ENCODE peak calls at places on chromosomes 6 and 20, in nine cellular contexts. One of them, this sample, is unnamed.

GRCh38 chr6:45843848-45844521 is 171.7 kb downstream of the CLIC5 start:
- DNase-seq in IMR-90: no peak
- DNase-seq in dorsolateral prefrontal cortex: no peak
- DNase-seq in cardiac muscle cell: peak
- DNase-seq in glutamatergic neuron: no peak
- DNase-seq in left ventricle myocardium inferior: no peak
- DNase-seq in transverse colon: no peak
- DNase-seq in fibroblast of the aortic adventitia: peak
- DNase-seq in foreskin keratinocyte: no peak
- DNase-seq in this sample: no peak

GRCh38 chr6:135261872-135262725 is 81.0 kb downstream of the MYB start:
- DNase-seq in cardiac muscle cell: peak
- DNase-seq in fibroblast of the aortic adventitia: peak
- DNase-seq in transverse colon: no peak
- DNase-seq in glutamatergic neuron: no peak
- DNase-seq in foreskin keratinocyte: no peak
- DNase-seq in dorsolateral prefrontal cortex: no peak
- DNase-seq in IMR-90: no peak
- DNase-seq in left ventricle myocardium inferior: no peak
- DNase-seq in this sample: no peak

GRCh38 chr6:109458774-109459531 is 3.4 kb upstream of the MICAL1 start:
- DNase-seq in left ventricle myocardium inferior: no peak
- DNase-seq in dorsolateral prefrontal cortex: no peak
- DNase-seq in transverse colon: no peak
- DNase-seq in foreskin keratinocyte: no peak
- DNase-seq in cardiac muscle cell: no peak
- DNase-seq in glutamatergic neuron: no peak
- DNase-seq in IMR-90: no peak
- DNase-seq in fibroblast of the aortic adventitia: no peak
- DNase-seq in this sample: no peak

GRCh38 chr20:47985092-47985850 is 200.0 kb upstream of the SULF2 start:
- DNase-seq in dorsolateral prefrontal cortex: no peak
- DNase-seq in fibroblast of the aortic adventitia: no peak
- DNase-seq in IMR-90: peak
- DNase-seq in cardiac muscle cell: peak
- DNase-seq in transverse colon: no peak
- DNase-seq in left ventricle myocardium inferior: no peak
- DNase-seq in glutamatergic neuron: no peak
- DNase-seq in foreskin keratinocyte: no peak
- DNase-seq in this sample: no peak

GRCh38 chr20:1326031-1326930 is 2.7 kb downstream of the SDCBP2 start:
- DNase-seq in transverse colon: peak
- DNase-seq in IMR-90: peak
- DNase-seq in foreskin keratinocyte: no peak
- DNase-seq in fibroblast of the aortic adventitia: peak
- DNase-seq in dorsolateral prefrontal cortex: no peak
- DNase-seq in cardiac muscle cell: peak
- DNase-seq in glutamatergic neuron: no peak
- DNase-seq in left ventricle myocardium inferior: peak
- DNase-seq in this sample: peak

GRCh38 chr6:21163110-21163837 is 430.3 kb upstream of the SOX4 start:
- DNase-seq in transverse colon: no peak
- DNase-seq in cardiac muscle cell: peak
- DNase-seq in dorsolateral prefrontal cortex: no peak
- DNase-seq in left ventricle myocardium inferior: no peak
- DNase-seq in glutamatergic neuron: no peak
- DNase-seq in foreskin keratinocyte: no peak
- DNase-seq in IMR-90: peak
- DNase-seq in fibroblast of the aortic adventitia: peak
- DNase-seq in this sample: peak

GRCh38 chr20:35994994-35995453 is 26.6 kb downstream of the CNBD2 start:
- DNase-seq in dorsolateral prefrontal cortex: peak
- DNase-seq in IMR-90: peak
- DNase-seq in cardiac muscle cell: peak
- DNase-seq in transverse colon: peak
- DNase-seq in glutamatergic neuron: peak
- DNase-seq in fibroblast of the aortic adventitia: peak
- DNase-seq in foreskin keratinocyte: no peak
- DNase-seq in left ventricle myocardium inferior: peak
- DNase-seq in this sample: peak

GRCh38 chr6:154650351-154650750 is 82.9 kb upstream of the SCAF8 start:
- DNase-seq in dorsolateral prefrontal cortex: no peak
- DNase-seq in left ventricle myocardium inferior: no peak
- DNase-seq in IMR-90: no peak
- DNase-seq in transverse colon: no peak
- DNase-seq in fibroblast of the aortic adventitia: peak
- DNase-seq in cardiac muscle cell: peak
- DNase-seq in foreskin keratinocyte: no peak
- DNase-seq in glutamatergic neuron: no peak
- DNase-seq in this sample: no peak

GRCh38 chr20:61536671-61537070 is 284.6 kb downstream of the CDH4 start:
- DNase-seq in IMR-90: no peak
- DNase-seq in glutamatergic neuron: no peak
- DNase-seq in left ventricle myocardium inferior: no peak
- DNase-seq in fibroblast of the aortic adventitia: no peak
- DNase-seq in foreskin keratinocyte: no peak
- DNase-seq in transverse colon: no peak
- DNase-seq in cardiac muscle cell: no peak
- DNase-seq in dorsolateral prefrontal cortex: no peak
- DNase-seq in this sample: no peak

DNA sequence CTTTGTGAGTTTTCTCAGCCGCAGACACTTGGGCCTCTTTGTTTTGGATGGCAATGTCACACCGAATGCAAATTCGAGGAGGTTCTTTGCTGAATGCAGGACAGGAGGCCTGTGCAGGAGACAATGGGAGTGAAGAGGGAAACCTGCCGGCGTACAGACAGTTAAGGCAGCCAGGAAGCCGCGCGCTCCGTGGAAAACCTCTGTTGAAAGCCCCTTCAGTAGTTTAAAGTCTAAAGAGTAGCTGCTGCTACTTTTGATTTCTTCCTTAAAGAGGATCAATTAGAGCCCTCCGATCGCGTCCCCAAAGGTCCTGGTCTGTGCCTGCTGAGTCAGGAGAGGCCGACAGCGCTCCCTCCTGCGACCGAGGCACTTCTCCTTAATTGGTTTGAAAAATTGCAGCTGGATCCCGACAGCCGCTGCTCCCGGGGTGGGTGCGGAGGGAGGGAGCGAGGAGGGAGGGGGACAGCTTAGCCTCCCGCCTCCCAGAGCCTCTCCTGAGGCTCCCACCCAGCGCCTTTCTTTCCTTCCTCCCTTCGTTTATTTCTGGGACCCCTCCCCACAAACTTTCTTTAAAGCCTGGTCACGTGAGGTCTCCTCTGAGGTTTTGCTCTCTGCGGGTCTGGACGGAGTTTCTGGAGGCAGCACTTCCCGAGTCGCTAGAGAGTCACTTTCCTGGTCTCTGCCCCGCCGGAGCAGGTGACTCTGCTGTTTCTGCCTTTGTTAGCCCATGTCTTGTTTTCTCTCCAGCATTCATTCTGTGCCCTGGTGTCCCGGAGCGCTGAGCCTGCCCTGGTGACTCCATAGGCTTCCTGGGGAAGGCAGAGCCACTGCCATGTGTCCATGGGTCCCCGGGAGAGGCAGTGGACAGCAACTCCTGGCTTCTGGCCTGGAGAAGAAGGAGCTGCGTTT is 22.3 kb upstream of the RPP40 start:
- DNase-seq in glutamatergic neuron: peak
- DNase-seq in dorsolateral prefrontal cortex: no peak
- DNase-seq in foreskin keratinocyte: no peak
- DNase-seq in fibroblast of the aortic adventitia: peak
- DNase-seq in transverse colon: peak
- DNase-seq in cardiac muscle cell: peak
- DNase-seq in IMR-90: peak
- DNase-seq in left ventricle myocardium inferior: peak
- DNase-seq in this sample: peak
- TF ChIP-seq CTCF in glutamatergic neuron: no peak
- TF ChIP-seq CTCF in dorsolateral prefrontal cortex: no peak
- TF ChIP-seq CTCF in foreskin keratinocyte: peak
- TF ChIP-seq CTCF in fibroblast of the aortic adventitia: peak
- TF ChIP-seq CTCF in transverse colon: no peak
- TF ChIP-seq CTCF in cardiac muscle cell: peak
- TF ChIP-seq CTCF in IMR-90: no peak
- TF ChIP-seq CTCF in left ventricle myocardium inferior: peak
- TF ChIP-seq CTCF in this sample: no peak

GRCh38 chr6:32432050-32432450 is 7.6 kb upstream of the HLA-DRA start:
- DNase-seq in transverse colon: no peak
- DNase-seq in glutamatergic neuron: no peak
- DNase-seq in fibroblast of the aortic adventitia: peak
- DNase-seq in IMR-90: peak
- DNase-seq in cardiac muscle cell: peak
- DNase-seq in foreskin keratinocyte: no peak
- DNase-seq in left ventricle myocardium inferior: no peak
- DNase-seq in dorsolateral prefrontal cortex: no peak
- DNase-seq in this sample: peak
- TF ChIP-seq CTCF in transverse colon: peak
- TF ChIP-seq CTCF in glutamatergic neuron: peak
- TF ChIP-seq CTCF in fibroblast of the aortic adventitia: peak
- TF ChIP-seq CTCF in IMR-90: peak
- TF ChIP-seq CTCF in cardiac muscle cell: peak
- TF ChIP-seq CTCF in foreskin keratinocyte: peak
- TF ChIP-seq CTCF in left ventricle myocardium inferior: peak
- TF ChIP-seq CTCF in dorsolateral prefrontal cortex: peak
- TF ChIP-seq CTCF in this sample: peak

GRCh38 chr20:50625986-50626677 is 65.2 kb downstream of the RIPOR3 start:
- DNase-seq in left ventricle myocardium inferior: peak
- DNase-seq in transverse colon: peak
- DNase-seq in cardiac muscle cell: peak
- DNase-seq in IMR-90: peak
- DNase-seq in fibroblast of the aortic adventitia: peak
- DNase-seq in dorsolateral prefrontal cortex: no peak
- DNase-seq in foreskin keratinocyte: no peak
- DNase-seq in glutamatergic neuron: peak
- DNase-seq in this sample: peak
- TF ChIP-seq CTCF in left ventricle myocardium inferior: peak
- TF ChIP-seq CTCF in transverse colon: peak
- TF ChIP-seq CTCF in cardiac muscle cell: peak
- TF ChIP-seq CTCF in IMR-90: peak
- TF ChIP-seq CTCF in fibroblast of the aortic adventitia: peak
- TF ChIP-seq CTCF in dorsolateral prefrontal cortex: peak
- TF ChIP-seq CTCF in foreskin keratinocyte: peak
- TF ChIP-seq CTCF in glutamatergic neuron: peak
- TF ChIP-seq CTCF in this sample: peak

GRCh38 chr6:723540-723939 is 30.6 kb upstream of the EXOC2 start:
- DNase-seq in IMR-90: no peak
- DNase-seq in fibroblast of the aortic adventitia: no peak
- DNase-seq in cardiac muscle cell: no peak
- DNase-seq in transverse colon: no peak
- DNase-seq in foreskin keratinocyte: no peak
- DNase-seq in glutamatergic neuron: no peak
- DNase-seq in dorsolateral prefrontal cortex: no peak
- DNase-seq in left ventricle myocardium inferior: no peak
- DNase-seq in this sample: no peak
- TF ChIP-seq CTCF in IMR-90: no peak
- TF ChIP-seq CTCF in fibroblast of the aortic adventitia: peak
- TF ChIP-seq CTCF in cardiac muscle cell: peak
- TF ChIP-seq CTCF in transverse colon: no peak
- TF ChIP-seq CTCF in foreskin keratinocyte: no peak
- TF ChIP-seq CTCF in glutamatergic neuron: peak
- TF ChIP-seq CTCF in dorsolateral prefrontal cortex: no peak
- TF ChIP-seq CTCF in left ventricle myocardium inferior: no peak
- TF ChIP-seq CTCF in this sample: peak

GRCh38 chr6:160979063-160979708 is 12.4 kb upstream of the MAP3K4 start:
- DNase-seq in fibroblast of the aortic adventitia: peak
- DNase-seq in IMR-90: peak
- DNase-seq in foreskin keratinocyte: no peak
- DNase-seq in glutamatergic neuron: no peak
- DNase-seq in transverse colon: no peak
- DNase-seq in dorsolateral prefrontal cortex: no peak
- DNase-seq in left ventricle myocardium inferior: no peak
- DNase-seq in cardiac muscle cell: peak
- DNase-seq in this sample: peak
- TF ChIP-seq CTCF in fibroblast of the aortic adventitia: peak
- TF ChIP-seq CTCF in IMR-90: peak
- TF ChIP-seq CTCF in foreskin keratinocyte: no peak
- TF ChIP-seq CTCF in glutamatergic neuron: no peak
- TF ChIP-seq CTCF in transverse colon: no peak
- TF ChIP-seq CTCF in dorsolateral prefrontal cortex: no peak
- TF ChIP-seq CTCF in left ventricle myocardium inferior: no peak
- TF ChIP-seq CTCF in cardiac muscle cell: no peak
- TF ChIP-seq CTCF in this sample: peak

GRCh38 chr6:22343864-22344263 is 47.0 kb upstream of the PRL start:
- DNase-seq in IMR-90: no peak
- DNase-seq in fibroblast of the aortic adventitia: no peak
- DNase-seq in foreskin keratinocyte: no peak
- DNase-seq in dorsolateral prefrontal cortex: no peak
- DNase-seq in transverse colon: no peak
- DNase-seq in glutamatergic neuron: no peak
- DNase-seq in left ventricle myocardium inferior: no peak
- DNase-seq in cardiac muscle cell: no peak
- DNase-seq in this sample: no peak
- TF ChIP-seq CTCF in IMR-90: peak
- TF ChIP-seq CTCF in fibroblast of the aortic adventitia: no peak
- TF ChIP-seq CTCF in foreskin keratinocyte: peak
- TF ChIP-seq CTCF in dorsolateral prefrontal cortex: no peak
- TF ChIP-seq CTCF in transverse colon: no peak
- TF ChIP-seq CTCF in glutamatergic neuron: no peak
- TF ChIP-seq CTCF in left ventricle myocardium inferior: no peak
- TF ChIP-seq CTCF in cardiac muscle cell: no peak
- TF ChIP-seq CTCF in this sample: peak

GRCh38 chr6:16184129-16184528 is 54.3 kb upstream of the GMPR start:
- DNase-seq in cardiac muscle cell: peak
- DNase-seq in fibroblast of the aortic adventitia: peak
- DNase-seq in IMR-90: peak
- DNase-seq in transverse colon: peak
- DNase-seq in glutamatergic neuron: no peak
- DNase-seq in dorsolateral prefrontal cortex: no peak
- DNase-seq in foreskin keratinocyte: no peak
- DNase-seq in left ventricle myocardium inferior: no peak
- DNase-seq in this sample: no peak
- TF ChIP-seq CTCF in cardiac muscle cell: peak
- TF ChIP-seq CTCF in fibroblast of the aortic adventitia: peak
- TF ChIP-seq CTCF in IMR-90: peak
- TF ChIP-seq CTCF in transverse colon: no peak
- TF ChIP-seq CTCF in glutamatergic neuron: no peak
- TF ChIP-seq CTCF in dorsolateral prefrontal cortex: no peak
- TF ChIP-seq CTCF in foreskin keratinocyte: peak
- TF ChIP-seq CTCF in left ventricle myocardium inferior: peak
- TF ChIP-seq CTCF in this sample: no peak

DNA sequence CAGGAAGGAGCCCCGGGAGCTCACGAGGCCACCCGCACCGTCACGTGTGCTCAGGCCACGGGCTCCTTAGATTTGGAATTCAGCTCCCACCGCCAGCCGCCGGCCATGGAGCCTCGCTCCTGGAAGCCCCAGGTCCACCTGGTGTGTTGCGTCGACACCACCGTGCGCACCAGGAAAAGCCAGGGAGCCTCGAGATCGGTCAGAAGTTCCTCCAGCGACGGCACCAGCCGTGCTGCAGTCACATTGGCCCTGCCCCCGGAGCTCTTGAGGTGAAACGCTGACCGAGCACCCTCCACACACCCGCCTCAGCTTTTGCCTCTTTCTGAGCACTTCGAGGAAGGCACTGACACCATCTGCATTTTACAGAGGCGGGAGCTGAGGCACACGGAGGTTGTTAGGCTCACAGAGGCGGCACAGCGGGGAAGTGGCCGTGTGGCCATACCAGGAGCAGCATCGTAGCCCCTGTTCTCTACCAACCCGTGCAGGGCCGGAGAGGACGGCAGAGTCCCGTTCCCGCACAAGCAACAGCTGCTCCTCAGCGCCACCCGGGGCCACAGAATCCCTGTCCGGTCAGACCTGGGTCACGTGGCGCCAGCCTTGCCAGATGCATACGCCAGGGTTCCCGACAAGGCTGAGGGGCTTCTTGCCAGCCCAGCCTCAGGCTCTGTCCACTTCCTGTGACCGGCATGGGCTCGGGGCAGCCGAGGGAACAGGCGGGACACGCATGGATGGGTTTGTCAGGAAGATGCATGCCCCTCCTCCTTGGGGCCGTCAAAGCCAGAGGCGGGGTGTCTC is 7.6 kb downstream of the NKAIN4 start:
- DNase-seq in cardiac muscle cell: no peak
- DNase-seq in left ventricle myocardium inferior: no peak
- DNase-seq in transverse colon: no peak
- DNase-seq in dorsolateral prefrontal cortex: no peak
- DNase-seq in glutamatergic neuron: no peak
- DNase-seq in fibroblast of the aortic adventitia: no peak
- DNase-seq in IMR-90: no peak
- DNase-seq in foreskin keratinocyte: no peak
- DNase-seq in this sample: no peak
- TF ChIP-seq CTCF in cardiac muscle cell: no peak
- TF ChIP-seq CTCF in left ventricle myocardium inferior: no peak
- TF ChIP-seq CTCF in transverse colon: no peak
- TF ChIP-seq CTCF in dorsolateral prefrontal cortex: no peak
- TF ChIP-seq CTCF in glutamatergic neuron: no peak
- TF ChIP-seq CTCF in fibroblast of the aortic adventitia: no peak
- TF ChIP-seq CTCF in IMR-90: no peak
- TF ChIP-seq CTCF in foreskin keratinocyte: no peak
- TF ChIP-seq CTCF in this sample: no peak